ENCODE peak calls at places on chromosomes 3 and 15, in four cellular contexts. One of them, this sample, is unnamed.

GRCh38 chr3:123141276-123141675 is 60.5 kb upstream of the SEC22A start:
- DNase-seq in ovary: no peak
- DNase-seq in GM23248: no peak
- DNase-seq in colonic mucosa: no peak
- DNase-seq in this sample: no peak

GRCh38 chr15:85116925-85117646 is 135.4 kb downstream of the PDE8A start:
- DNase-seq in GM23248: no peak
- DNase-seq in ovary: no peak
- DNase-seq in colonic mucosa: no peak
- DNase-seq in this sample: peak

GRCh38 chr3:46549408-46549904 is 16.6 kb downstream of the LRRC2 start:
- DNase-seq in ovary: no peak
- DNase-seq in colonic mucosa: peak
- DNase-seq in GM23248: no peak
- DNase-seq in this sample: peak

GRCh38 chr15:59556405-59556804 is 55.2 kb upstream of the GCNT3 start:
- DNase-seq in ovary: no peak
- DNase-seq in colonic mucosa: no peak
- DNase-seq in GM23248: peak
- DNase-seq in this sample: no peak

GRCh38 chr3:83251490-83251889 is 1490.0 kb upstream of the GBE1 start:
- DNase-seq in GM23248: no peak
- DNase-seq in ovary: no peak
- DNase-seq in colonic mucosa: no peak
- DNase-seq in this sample: no peak

GRCh38 chr15:24832282-24832681 is 122.5 kb upstream of the SNRPN start:
- DNase-seq in colonic mucosa: no peak
- DNase-seq in GM23248: no peak
- DNase-seq in ovary: no peak
- DNase-seq in this sample: no peak

GRCh38 chr15:90101130-90101968 is 919 bp downstream of the IDH2 start:
- DNase-seq in colonic mucosa: peak
- DNase-seq in GM23248: peak
- DNase-seq in ovary: peak
- DNase-seq in this sample: no peak

GRCh38 chr3:188296761-188297689 is 143.1 kb downstream of the LPP start:
- DNase-seq in GM23248: peak
- DNase-seq in ovary: no peak
- DNase-seq in colonic mucosa: peak
- DNase-seq in this sample: no peak

GRCh38 chr3:78812166-78812565 is 955.6 kb downstream of the ROBO1 start:
- DNase-seq in ovary: no peak
- DNase-seq in colonic mucosa: no peak
- DNase-seq in GM23248: no peak
- DNase-seq in this sample: no peak

GRCh38 chr3:105473521-105474223 is 107.0 kb downstream of the ALCAM start:
- DNase-seq in colonic mucosa: no peak
- DNase-seq in ovary: no peak
- DNase-seq in GM23248: peak
- DNase-seq in this sample: no peak

GRCh38 chr3:187783098-187783497 is 37.8 kb upstream of the BCL6 start:
- DNase-seq in colonic mucosa: no peak
- DNase-seq in ovary: no peak
- DNase-seq in GM23248: peak
- DNase-seq in this sample: no peak

GRCh38 chr3:173747427-173747826 is 349.9 kb downstream of the NLGN1 start:
- DNase-seq in GM23248: peak
- DNase-seq in ovary: no peak
- DNase-seq in colonic mucosa: no peak
- DNase-seq in this sample: no peak

GRCh38 chr15:77984446-77984861 is 93.1 kb downstream of the TBC1D2B start:
- DNase-seq in ovary: peak
- DNase-seq in GM23248: no peak
- DNase-seq in colonic mucosa: no peak
- DNase-seq in this sample: no peak

GRCh38 chr3:149626671-149627070 is 31.2 kb downstream of the WWTR1 start:
- DNase-seq in colonic mucosa: no peak
- DNase-seq in GM23248: no peak
- DNase-seq in ovary: no peak
- DNase-seq in this sample: no peak

GRCh38 chr15:69758291-69758771 is 305.7 kb downstream of the RPLP1 start:
- DNase-seq in ovary: no peak
- DNase-seq in colonic mucosa: no peak
- DNase-seq in GM23248: peak
- DNase-seq in this sample: peak

GRCh38 chr3:29758108-29759020 is 477.5 kb downstream of the RBMS3 start:
- DNase-seq in GM23248: peak
- DNase-seq in ovary: no peak
- DNase-seq in colonic mucosa: no peak
- DNase-seq in this sample: no peak

GRCh38 chr15:57150066-57150865 is 226.0 kb upstream of the CGNL1 start:
- DNase-seq in ovary: no peak
- DNase-seq in colonic mucosa: no peak
- DNase-seq in GM23248: no peak
- DNase-seq in this sample: no peak

GRCh38 chr3:195583831-195584542 is at the start of gene APOD:
- DNase-seq in GM23248: peak
- DNase-seq in colonic mucosa: peak
- DNase-seq in ovary: peak
- DNase-seq in this sample: no peak

DNA sequence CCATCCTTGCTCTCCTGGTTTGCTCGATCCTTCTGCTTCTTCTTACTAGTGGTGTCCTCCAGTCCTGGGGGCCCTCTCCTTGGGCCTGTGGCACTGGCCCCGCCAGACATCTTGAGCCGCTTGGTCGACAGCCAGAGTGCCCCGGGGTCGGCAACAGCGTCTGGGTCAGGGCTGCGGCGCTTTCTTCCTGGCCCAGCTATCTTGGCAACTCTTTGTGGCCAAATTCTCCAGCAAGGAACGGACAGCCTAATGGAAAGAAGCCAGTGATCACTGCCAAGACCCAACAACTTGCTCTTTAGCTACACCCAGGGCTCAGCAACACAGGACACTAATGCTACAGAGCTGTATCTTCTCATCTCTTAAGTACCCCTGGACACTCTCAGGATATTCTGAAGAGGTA is 1.6 kb downstream of the USP19 start:
- DNase-seq in colonic mucosa: no peak
- DNase-seq in ovary: peak
- DNase-seq in GM23248: no peak
- DNase-seq in this sample: no peak
- H3K4me3 ChIP-seq in colonic mucosa: no peak
- H3K4me3 ChIP-seq in ovary: no peak
- H3K4me3 ChIP-seq in GM23248: peak
- H3K4me3 ChIP-seq in this sample: no peak

DNA sequence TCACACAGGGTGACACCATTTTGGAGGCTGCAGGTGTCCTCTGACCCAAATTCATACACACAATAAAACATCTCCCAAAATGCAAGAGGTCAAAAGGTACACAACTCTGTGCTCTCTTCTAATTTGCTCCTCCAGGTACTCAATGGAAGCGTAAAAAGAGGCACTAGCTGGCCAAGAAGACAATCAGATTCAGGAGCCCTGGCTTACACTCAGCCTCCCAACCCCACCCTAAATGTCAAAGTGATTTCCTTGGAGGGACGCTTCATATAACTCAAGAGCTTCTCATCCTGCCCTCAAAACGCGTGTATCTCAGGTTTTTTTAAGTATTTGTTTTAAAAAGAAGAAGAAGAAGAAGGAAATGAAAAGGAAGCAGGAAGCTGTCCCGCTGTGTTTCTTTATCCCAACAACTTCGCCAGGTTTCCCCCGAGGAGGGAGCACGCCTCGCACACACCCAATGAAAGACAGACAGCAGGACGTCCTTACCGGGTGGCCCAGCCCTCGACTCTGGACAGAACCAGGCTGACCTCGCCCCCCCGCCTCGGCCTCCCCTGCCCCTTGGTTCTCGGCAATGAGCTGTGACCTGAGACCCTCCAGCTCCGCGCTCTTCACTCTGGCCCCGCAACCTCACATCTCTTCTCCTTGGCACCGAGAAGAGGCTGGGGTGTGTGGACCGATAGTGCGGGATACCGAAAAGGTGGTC is 620.7 kb upstream of the ZNF385D start:
- DNase-seq in colonic mucosa: no peak
- DNase-seq in ovary: no peak
- DNase-seq in GM23248: no peak
- DNase-seq in this sample: no peak
- H3K4me3 ChIP-seq in colonic mucosa: no peak
- H3K4me3 ChIP-seq in ovary: no peak
- H3K4me3 ChIP-seq in GM23248: peak
- H3K4me3 ChIP-seq in this sample: peak

DNA sequence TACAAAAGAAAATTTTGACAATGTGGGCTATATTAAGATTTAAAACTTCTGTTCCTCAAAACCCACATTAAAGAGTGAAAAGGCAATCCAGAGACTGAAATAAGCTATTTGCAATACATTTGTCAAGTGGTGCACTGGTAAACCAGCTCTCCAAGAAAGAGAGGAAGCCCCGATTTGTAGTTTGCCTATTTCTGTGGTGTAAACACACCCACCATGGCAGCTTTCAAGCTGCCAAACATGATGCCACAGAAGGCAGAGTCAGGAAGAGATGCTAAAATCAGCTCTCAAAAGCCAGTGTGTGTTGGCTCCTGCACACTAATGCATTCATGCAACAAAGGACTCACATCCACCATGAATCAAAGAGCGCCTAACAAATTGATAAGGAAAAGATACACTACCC is 17.5 kb downstream of the RFTN1 start:
- DNase-seq in ovary: no peak
- DNase-seq in GM23248: no peak
- DNase-seq in colonic mucosa: no peak
- DNase-seq in this sample: no peak
- H3K4me3 ChIP-seq in ovary: no peak
- H3K4me3 ChIP-seq in GM23248: no peak
- H3K4me3 ChIP-seq in colonic mucosa: no peak
- H3K4me3 ChIP-seq in this sample: no peak

DNA sequence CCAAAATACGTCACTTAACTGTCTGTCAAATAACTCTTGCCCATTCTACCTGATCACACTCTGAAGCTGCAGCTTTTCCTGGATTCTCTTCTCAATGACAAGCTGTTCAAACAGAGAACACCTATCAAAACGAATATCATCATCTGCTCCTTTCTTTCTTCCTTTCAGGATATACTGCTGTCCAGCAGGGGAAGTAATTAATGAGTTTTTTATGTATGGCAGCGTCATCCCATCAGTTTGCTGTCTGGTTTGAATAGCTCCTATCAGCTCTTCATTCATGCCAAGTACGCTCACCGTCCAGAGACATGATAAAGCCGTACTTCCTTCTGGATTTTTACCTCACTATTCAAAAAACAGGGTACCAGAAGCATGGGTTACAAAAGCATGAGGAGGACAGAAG is at the start of gene CHRM5:
- DNase-seq in ovary: no peak
- DNase-seq in GM23248: no peak
- DNase-seq in colonic mucosa: no peak
- DNase-seq in this sample: no peak
- H3K4me3 ChIP-seq in ovary: no peak
- H3K4me3 ChIP-seq in GM23248: no peak
- H3K4me3 ChIP-seq in colonic mucosa: no peak
- H3K4me3 ChIP-seq in this sample: no peak

DNA sequence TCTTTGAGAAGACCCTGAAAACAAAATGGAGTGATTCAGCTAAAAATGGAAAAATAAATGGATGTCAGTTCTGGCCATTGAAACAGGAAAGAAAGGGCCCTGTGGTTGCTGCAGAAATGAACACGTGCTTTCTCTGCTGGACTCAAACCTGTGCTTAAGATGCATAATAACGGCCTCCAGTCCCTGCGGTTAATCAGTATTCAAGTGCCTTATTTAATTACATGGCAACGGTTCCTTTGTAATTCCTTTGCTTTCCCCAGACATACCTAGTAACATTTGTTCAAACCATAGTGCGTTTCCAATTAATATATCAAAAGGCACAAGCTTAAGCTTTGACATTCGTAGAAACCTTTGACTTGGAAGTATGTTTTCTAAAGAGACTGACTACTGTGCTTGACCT is 428.3 kb downstream of the GABRG3 start:
- DNase-seq in ovary: no peak
- DNase-seq in colonic mucosa: no peak
- DNase-seq in GM23248: no peak
- DNase-seq in this sample: no peak
- H3K4me3 ChIP-seq in ovary: no peak
- H3K4me3 ChIP-seq in colonic mucosa: no peak
- H3K4me3 ChIP-seq in GM23248: no peak
- H3K4me3 ChIP-seq in this sample: no peak

DNA sequence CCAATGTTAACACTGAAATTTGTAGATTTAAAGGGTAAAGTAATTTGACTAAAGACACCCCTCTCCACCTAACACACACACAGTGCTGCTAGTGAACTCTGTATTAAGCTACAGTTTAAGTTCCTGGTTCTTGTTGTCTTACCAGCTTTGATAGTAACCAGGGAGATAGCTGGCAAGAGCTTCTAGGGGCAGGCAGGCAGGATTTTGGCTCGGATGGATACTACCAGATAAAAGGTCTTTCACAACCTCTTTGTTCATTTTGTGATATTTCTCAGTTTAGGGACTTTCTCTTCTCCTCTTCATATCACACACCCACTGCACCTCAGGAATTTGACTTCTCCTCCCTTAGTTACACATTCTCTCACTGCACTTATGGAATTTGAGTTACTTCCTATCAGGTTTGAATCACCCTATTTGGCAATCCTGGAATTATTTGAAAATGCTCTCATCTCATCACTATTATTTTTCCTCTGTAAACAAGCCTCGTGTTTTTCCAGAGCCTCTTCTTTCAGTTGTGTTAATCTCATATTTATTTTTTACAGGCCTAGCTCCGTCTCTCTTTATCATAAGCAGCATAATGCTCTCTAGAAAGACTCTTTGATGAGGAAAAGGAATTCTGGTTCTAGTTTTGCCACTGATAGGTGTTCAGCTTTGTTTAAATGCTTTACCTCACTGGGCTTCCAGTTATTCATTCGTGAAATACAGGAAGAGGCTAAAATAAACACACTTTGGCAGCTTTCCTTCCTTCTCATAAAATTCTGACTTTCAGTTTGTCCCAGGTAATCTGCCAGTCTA is 23.0 kb upstream of the CLDN1 start:
- DNase-seq in GM23248: peak
- DNase-seq in colonic mucosa: no peak
- DNase-seq in ovary: peak
- DNase-seq in this sample: no peak
- H3K4me3 ChIP-seq in GM23248: peak
- H3K4me3 ChIP-seq in colonic mucosa: no peak
- H3K4me3 ChIP-seq in ovary: no peak
- H3K4me3 ChIP-seq in this sample: no peak

This sample was measured in esophagus muscularis mucosa.